ENCODE peak calls at places on chromosomes 4 and X, in seven cellular contexts. H, E, S, N, L, R and B are unnamed samples.
A peak's percentile ranks its signal among the peaks of the same experiment; 100 is the strongest.

GRCh38 chr4:78293841-78294301 is 236.7 kb downstream of the FRAS1 start:
- DNase-seq in H (no peak), E (no peak), S (no peak), N (peak; percentile 65), L (no peak), R (no peak), B (no peak)

GRCh38 chrX:48456628-48457027 is 13.4 kb downstream of the SLC38A5 start:
- DNase-seq in H (no peak), E (no peak), S (no peak), N (no peak), L (no peak), R (no peak), B (no peak)

GRCh38 chr4:104015680-104016079 is 295.9 kb upstream of the TACR3 start:
- DNase-seq in H (no peak), E (no peak), S (peak; percentile 21), N (no peak), L (no peak), R (peak; percentile 13), B (no peak)

GRCh38 chrX:28498658-28499057 is 88.6 kb upstream of the IL1RAPL1 start:
- DNase-seq in H (no peak), E (no peak), S (no peak), N (peak; percentile 58), L (no peak), R (no peak), B (no peak)

GRCh38 chr4:172578712-172579111 is 589.9 kb upstream of the GALNT7 start:
- DNase-seq in H (no peak), E (no peak), S (no peak), N (no peak), L (no peak), R (no peak), B (no peak)

GRCh38 chrX:78747471-78747870 is at the start of gene LPAR4:
- DNase-seq in H (no peak), E (no peak), S (no peak), N (no peak), L (no peak), R (no peak), B (no peak)

GRCh38 chr4:72505314-72505744 is 63.7 kb downstream of the ADAMTS3 start:
- DNase-seq in H (no peak), E (no peak), S (peak; percentile 75), N (peak; percentile 25), L (peak; percentile 19), R (peak; percentile 46), B (no peak)

GRCh38 chrX:9626379-9626778 is 139.3 kb downstream of the GPR143 start:
- DNase-seq in H (no peak), E (no peak), S (no peak), N (no peak), L (no peak), R (no peak), B (no peak)

GRCh38 chrX:151081016-151081415 is 95.4 kb upstream of the GPR50 start:
- DNase-seq in H (no peak), E (no peak), S (no peak), N (no peak), L (no peak), R (no peak), B (no peak)

GRCh38 chrX:134173541-134174272 is 63.3 kb upstream of the CCDC160 start:
- DNase-seq in H (no peak), E (no peak), S (no peak), N (no peak), L (no peak), R (no peak), B (no peak)

DNA sequence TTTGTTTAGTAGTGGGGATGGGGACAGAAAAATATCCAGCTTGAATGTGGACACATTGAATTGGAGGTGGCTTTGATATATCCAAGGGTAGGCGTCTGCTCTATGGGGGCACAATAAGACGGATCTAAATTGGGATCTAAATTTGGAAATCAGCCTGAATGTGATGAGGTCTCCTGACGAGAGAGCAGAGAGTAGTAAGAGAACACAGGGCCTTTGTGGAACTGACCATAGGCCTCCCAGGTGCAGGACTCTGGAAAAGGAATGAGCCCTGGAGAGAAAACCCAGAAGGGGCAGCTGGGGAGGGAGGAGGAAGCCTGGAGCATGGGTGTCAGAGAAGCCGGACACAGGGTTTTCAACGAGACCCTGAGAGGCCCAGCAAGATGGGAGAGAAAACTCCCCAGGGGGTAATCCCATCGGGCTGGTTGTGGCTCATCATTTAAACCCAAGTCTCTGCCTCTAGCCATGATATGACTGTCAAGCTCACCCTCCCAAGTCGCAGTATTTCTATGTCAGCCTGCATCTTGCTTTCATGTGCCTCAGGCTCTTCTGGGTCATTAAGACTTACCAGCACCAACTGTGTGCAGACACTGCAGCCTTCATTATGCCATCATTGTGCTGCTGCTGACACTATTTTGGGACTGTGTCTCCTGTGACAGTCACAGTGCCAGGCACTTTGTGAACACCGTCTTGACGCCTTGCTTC is 57.1 kb downstream of the ANAPC4 start:
- DNase-seq in H (no peak), E (no peak), S (no peak), N (no peak), L (no peak), R (no peak), B (no peak)
- H3K4me3 ChIP-seq in H (no peak overlapping the region), E (no peak overlapping the region), S (no peak overlapping the region), N (no peak overlapping the region), L (no peak overlapping the region), R (no peak overlapping the region), B (no peak overlapping the region)

GRCh38 chrX:107709266-107709795 is 66.3 kb downstream of the TSC22D3 start:
- DNase-seq in H (no peak), E (no peak), S (no peak), N (no peak), L (no peak), R (no peak), B (no peak)
- H3K27me3 ChIP-seq in H (peaks cover 40% of the 10 kb centered on the region), E (no peaks in the 10 kb centered on the region), S (no peaks in the 10 kb centered on the region), N (no peaks in the 10 kb centered on the region), L (no peaks in the 10 kb centered on the region), R (no peaks in the 10 kb centered on the region), B (no peaks in the 10 kb centered on the region)

GRCh38 chrX:19772306-19772705 is 115.1 kb downstream of the SH3KBP1 start:
- DNase-seq in H (no peak), E (no peak), S (no peak), N (no peak), L (peak; percentile 24), R (no peak), B (no peak)

GRCh38 chrX:19775830-19776498 is 111.4 kb downstream of the SH3KBP1 start:
- DNase-seq in H (no peak), E (no peak), S (no peak), N (no peak), L (no peak), R (no peak), B (no peak)

GRCh38 chrX:19774905-19775304 is 112.5 kb downstream of the SH3KBP1 start:
- DNase-seq in H (no peak), E (no peak), S (no peak), N (no peak), L (no peak), R (no peak), B (no peak)

GRCh38 chrX:19769467-19769866 is 117.9 kb downstream of the SH3KBP1 start:
- DNase-seq in H (no peak), E (no peak), S (no peak), N (no peak), L (no peak), R (no peak), B (no peak)

DNA sequence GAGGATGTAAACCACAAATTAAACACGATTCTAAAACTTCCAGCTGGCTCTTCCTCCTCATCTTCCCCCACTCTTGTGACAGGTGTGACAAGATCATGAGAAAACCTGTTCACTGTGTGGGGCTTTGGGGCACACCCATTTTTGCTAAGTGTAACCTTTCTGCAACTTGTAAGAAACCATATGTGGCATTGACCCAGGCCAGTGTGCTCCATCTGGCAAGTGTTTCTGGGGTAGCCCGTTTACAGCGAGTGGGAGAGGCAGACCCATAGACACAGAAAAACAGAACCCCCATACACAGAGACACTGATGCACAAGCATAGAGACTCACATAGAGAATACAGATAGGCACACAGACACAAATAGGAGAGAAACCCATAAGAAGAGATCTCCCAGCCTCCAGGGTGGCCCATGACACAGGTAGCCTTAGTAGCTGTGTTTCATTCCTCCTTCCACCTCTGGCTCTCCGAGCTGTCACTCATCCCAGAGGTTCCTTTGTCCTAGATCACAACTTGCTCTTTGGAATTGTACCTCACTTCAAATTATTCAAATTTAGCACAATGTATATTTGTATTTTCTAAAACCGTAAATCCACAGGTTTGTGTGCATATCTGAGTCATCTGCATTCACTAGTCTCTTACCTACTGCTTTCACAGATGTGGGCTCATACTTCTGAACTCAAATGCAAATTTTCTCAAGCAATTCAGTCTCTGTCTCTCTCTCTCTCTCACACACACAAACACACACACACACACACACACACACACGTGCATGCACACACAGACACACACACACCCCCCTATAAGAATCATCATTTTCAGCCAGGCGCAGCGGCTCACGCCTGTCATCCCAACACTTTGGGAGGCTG is 114.4 kb downstream of the SH3KBP1 start:
- DNase-seq in H (no peak), E (no peak), S (no peak), N (no peak), L (no peak), R (peak; percentile 18), B (no peak)
- H3K4me3 ChIP-seq in H (no peak overlapping the region), E (no peak overlapping the region), S (no peak overlapping the region), N (no peak overlapping the region), L (no peak overlapping the region), R (peak overlapping the region; percentile 14), B (peak overlapping the region; percentile 19)

GRCh38 chrX:132270021-132270420 is 50.8 kb upstream of the RAP2C start:
- DNase-seq in H (no peak), E (no peak), S (no peak), N (no peak), L (no peak), R (no peak), B (no peak)

GRCh38 chrX:132270699-132271098 is 51.5 kb upstream of the RAP2C start:
- DNase-seq in H (no peak), E (peak; percentile 57), S (no peak), N (peak; percentile 85), L (peak; percentile 94), R (no peak), B (no peak)

GRCh38 chrX:132263127-132263526 is 43.9 kb upstream of the RAP2C start:
- DNase-seq in H (no peak), E (no peak), S (no peak), N (no peak), L (no peak), R (no peak), B (no peak)

GRCh38 chrX:132267392-132267791 is 48.1 kb upstream of the RAP2C start:
- DNase-seq in H (no peak), E (no peak), S (no peak), N (no peak), L (no peak), R (no peak), B (no peak)

DNA sequence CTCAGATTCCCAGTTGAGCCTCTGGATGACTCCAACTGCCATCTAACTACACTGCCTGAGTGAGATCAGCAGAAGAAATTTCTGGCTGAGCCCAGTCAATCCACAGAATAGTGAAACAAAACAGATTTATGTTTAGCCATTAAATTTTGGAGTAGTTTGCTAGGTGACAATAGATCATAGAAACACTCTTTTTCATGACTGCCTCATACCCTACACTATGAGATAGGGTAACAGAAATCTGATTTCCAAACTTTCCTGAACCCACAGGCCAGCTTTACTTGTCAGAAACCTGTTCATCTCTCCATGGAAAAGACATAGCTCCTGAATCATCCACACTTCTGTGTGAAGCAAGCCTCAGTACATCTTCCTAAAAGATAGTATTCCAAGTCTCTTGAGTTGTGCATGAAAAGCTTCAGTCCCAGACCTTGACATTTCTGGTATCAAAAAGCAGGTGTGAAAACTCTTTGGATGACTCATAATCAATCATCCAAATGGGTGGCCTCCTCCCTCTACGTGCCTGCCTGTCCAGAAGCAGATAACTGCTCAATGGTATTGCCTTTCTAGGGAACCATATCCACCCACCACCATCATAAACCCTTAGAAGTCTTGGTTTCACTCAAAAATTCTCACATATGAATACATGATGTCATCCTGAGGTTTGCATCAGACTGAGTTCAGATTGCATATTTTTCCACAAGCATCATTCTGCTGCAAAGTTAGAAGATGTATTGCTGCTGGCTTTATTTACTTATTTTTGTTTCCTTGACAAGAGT is 47.5 kb upstream of the RAP2C start:
- DNase-seq in H (no peak), E (no peak), S (no peak), N (peak; percentile 17), L (peak; percentile 28), R (no peak), B (no peak)
- H3K27me3 ChIP-seq in H (peaks cover 17% of the 10 kb centered on the region), E (no peaks in the 10 kb centered on the region), S (no peaks in the 10 kb centered on the region), N (no peaks in the 10 kb centered on the region), L (no peaks in the 10 kb centered on the region), R (no peaks in the 10 kb centered on the region), B (no peaks in the 10 kb centered on the region)